ENCODE peak calls at places on chromosomes 7 and 10, in four cellular contexts. L, Y, W and A are unnamed samples.

GRCh38 chr10:77387247-77387646 is 250.4 kb downstream of the KCNMA1 start:
- DNase-seq in L (no peak), Y (no peak), W (no peak), A (no peak)

GRCh38 chr10:110168601-110169481 is 38.6 kb upstream of the MXI1 start:
- DNase-seq in L (peak; percentile 9), Y (no peak), W (no peak), A (no peak)

GRCh38 chr10:69449841-69450240 is 1.4 kb upstream of the TSPAN15 start:
- DNase-seq in L (peak; percentile 68), Y (peak; percentile 50), W (peak; percentile 75), A (peak; percentile 59)

GRCh38 chr10:121195524-121195910 is 344.4 kb downstream of the WDR11 start:
- DNase-seq in L (no peak), Y (no peak), W (no peak), A (no peak)

GRCh38 chr10:62045765-62046521 is 144.4 kb downstream of the ARID5B start:
- DNase-seq in L (no peak), Y (peak; percentile 92), W (no peak), A (no peak)

GRCh38 chr7:104982773-104983619 is 31.0 kb upstream of the KMT2E start:
- DNase-seq in L (no peak), Y (no peak), W (peak; percentile 45), A (no peak)

GRCh38 chr7:22647451-22648257 is 79.3 kb upstream of the IL6 start:
- DNase-seq in L (no peak), Y (peak; percentile 93), W (no peak), A (no peak)

GRCh38 chr7:34087892-34088891 is 182.9 kb downstream of the BMPER start:
- DNase-seq in L (peak; percentile 51), Y (peak; percentile 73), W (peak; percentile 28), A (no peak)

GRCh38 chr7:17421941-17422340 is 123.5 kb downstream of the AHR start:
- DNase-seq in L (no peak), Y (no peak), W (no peak), A (peak; percentile 15)

GRCh38 chr7:17696422-17696821 is 243.9 kb downstream of the SNX13 start:
- DNase-seq in L (no peak), Y (peak; percentile 98), W (no peak), A (no peak)

GRCh38 chr10:100636848-100637553 is 101.3 kb downstream of the HIF1AN start:
- DNase-seq in L (no peak), Y (no peak), W (no peak), A (no peak)

GRCh38 chr10:44929356-44930113 is 18.4 kb downstream of the TMEM72 start:
- DNase-seq in L (no peak), Y (no peak), W (no peak), A (no peak)

GRCh38 chr7:113657603-113658002 is 261.2 kb downstream of the PPP1R3A start:
- DNase-seq in L (no peak), Y (no peak), W (no peak), A (no peak)

GRCh38 chr7:92704858-92705257 is 114.7 kb upstream of the FAM133B start:
- DNase-seq in L (no peak), Y (no peak), W (no peak), A (no peak)

GRCh38 chr7:2732959-2733584 is 45.1 kb downstream of the AMZ1 start:
- DNase-seq in L (peak; percentile 47), Y (peak; percentile 81), W (peak; percentile 43), A (peak; percentile 95)

GRCh38 chr10:114041166-114041565 is 2.5 kb upstream of the ADRB1 start:
- DNase-seq in L (no peak), Y (no peak), W (no peak), A (no peak)

GRCh38 chr7:2031496-2031895 is 201.2 kb downstream of the MAD1L1 start:
- DNase-seq in L (no peak), Y (no peak), W (peak; percentile 2), A (no peak)

GRCh38 chr7:51124321-51124720 is 192.3 kb downstream of the COBL start:
- DNase-seq in L (no peak), Y (no peak), W (no peak), A (no peak)

GRCh38 chr7:96591900-96592676 is 117.6 kb downstream of the SEM1 start:
- DNase-seq in L (no peak), Y (no peak), W (no peak), A (no peak)

GRCh38 chr10:75439811-75440210 is 8.4 kb downstream of the LRMDA start:
- DNase-seq in L (no peak), Y (no peak), W (no peak), A (no peak)

GRCh38 chr10:48579251-48579960 is 25.5 kb downstream of the ARHGAP22 start:
- DNase-seq in L (no peak), Y (peak; percentile 49), W (no peak), A (no peak)

GRCh38 chr10:132504501-132505272 is 32.9 kb upstream of the INPP5A start:
- DNase-seq in L (no peak), Y (no peak), W (no peak), A (no peak)

GRCh38 chr10:130422366-130423324 is 286.5 kb downstream of the GLRX3 start:
- DNase-seq in L (no peak), Y (no peak), W (no peak), A (no peak)
- H3K4me3 ChIP-seq in L (no peak overlapping the region), Y (no peak overlapping the region), W (no peak overlapping the region), A (no peak overlapping the region)

DNA sequence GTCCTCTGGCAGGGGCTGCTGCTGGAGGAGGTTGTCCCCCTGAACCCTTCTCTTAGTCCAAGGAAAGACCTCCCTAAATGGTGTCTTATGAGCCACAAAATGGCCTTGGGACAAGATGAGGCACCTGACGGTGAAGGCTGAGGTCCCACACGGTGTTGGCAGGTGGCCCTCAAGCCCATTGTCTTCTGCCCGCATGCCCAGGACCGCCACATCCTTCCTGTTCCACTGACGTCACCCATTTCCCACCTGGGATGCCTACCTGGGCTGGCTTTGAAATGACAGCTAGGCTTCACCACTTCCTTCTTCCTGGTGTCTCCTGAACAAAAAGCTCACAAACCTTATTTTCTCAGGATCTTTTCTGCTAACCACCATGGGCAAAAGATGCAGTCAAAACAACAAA is 2.1 kb upstream of the DMBT1 start:
- DNase-seq in L (no peak), Y (no peak), W (no peak), A (no peak)
- TF ChIP-seq CTCF in L (no peak), Y (no peak), W (no peak), A (no peak)

GRCh38 chr10:90641731-90642130 is 216.1 kb downstream of the HTR7 start:
- DNase-seq in L (no peak), Y (no peak), W (no peak), A (peak; percentile 23)

GRCh38 chr10:90644165-90644564 is 213.7 kb downstream of the HTR7 start:
- DNase-seq in L (no peak), Y (peak; percentile 74), W (no peak), A (no peak)

GRCh38 chr10:90642650-90643049 is 215.2 kb downstream of the HTR7 start:
- DNase-seq in L (no peak), Y (no peak), W (no peak), A (no peak)

GRCh38 chr10:90642136-90642535 is 215.7 kb downstream of the HTR7 start:
- DNase-seq in L (no peak), Y (peak; percentile 60), W (no peak), A (peak; percentile 36)
- H3K4me3 ChIP-seq in L (no peak overlapping the region), Y (no peak overlapping the region), W (no peak overlapping the region), A (peak overlapping the region; percentile 16)

DNA sequence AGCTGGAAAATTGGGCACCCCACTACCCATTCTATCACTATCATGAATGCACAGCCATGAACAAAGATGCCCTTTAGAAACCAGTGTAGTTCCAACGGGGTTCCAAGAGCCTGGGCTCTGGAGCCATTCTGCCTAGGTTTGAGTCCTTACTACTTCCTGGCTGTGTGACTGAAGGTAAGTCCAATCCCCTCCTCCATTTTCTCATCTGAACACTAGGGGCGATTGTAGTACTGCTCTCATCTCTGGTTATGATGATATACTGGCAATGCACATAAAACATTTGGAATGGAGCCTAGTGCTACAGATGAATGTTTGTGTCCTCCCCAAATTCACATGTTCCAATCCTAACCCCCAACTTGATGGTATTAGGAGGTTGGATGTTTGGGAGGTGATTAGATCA is 28.1 kb upstream of the CDH23 start:
- DNase-seq in L (no peak), Y (no peak), W (no peak), A (no peak)
- TF ChIP-seq CTCF in L (no peak), Y (no peak), W (no peak), A (no peak)

DNA sequence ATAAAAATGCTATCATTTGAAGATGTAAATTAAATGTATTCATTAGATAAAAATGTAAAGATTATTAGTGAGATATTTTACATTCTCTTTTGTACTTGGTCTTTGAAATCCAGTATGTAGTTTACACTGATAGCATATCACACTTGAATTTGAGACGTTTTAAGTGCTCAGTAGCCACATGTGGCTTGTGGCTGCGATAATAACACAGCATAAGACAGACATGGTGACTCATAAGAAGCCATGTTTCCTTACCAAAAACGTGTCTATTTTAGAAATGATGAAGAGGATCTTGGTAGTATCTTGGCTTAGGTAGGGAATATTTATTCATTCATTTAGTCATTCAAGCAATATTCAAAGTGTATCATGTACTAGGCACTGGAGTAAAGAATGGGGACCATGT is 149.3 kb downstream of the POU6F2 start:
- DNase-seq in L (no peak), Y (no peak), W (no peak), A (no peak)
- H3K4me3 ChIP-seq in L (no peak overlapping the region), Y (no peak overlapping the region), W (no peak overlapping the region), A (no peak overlapping the region)

DNA sequence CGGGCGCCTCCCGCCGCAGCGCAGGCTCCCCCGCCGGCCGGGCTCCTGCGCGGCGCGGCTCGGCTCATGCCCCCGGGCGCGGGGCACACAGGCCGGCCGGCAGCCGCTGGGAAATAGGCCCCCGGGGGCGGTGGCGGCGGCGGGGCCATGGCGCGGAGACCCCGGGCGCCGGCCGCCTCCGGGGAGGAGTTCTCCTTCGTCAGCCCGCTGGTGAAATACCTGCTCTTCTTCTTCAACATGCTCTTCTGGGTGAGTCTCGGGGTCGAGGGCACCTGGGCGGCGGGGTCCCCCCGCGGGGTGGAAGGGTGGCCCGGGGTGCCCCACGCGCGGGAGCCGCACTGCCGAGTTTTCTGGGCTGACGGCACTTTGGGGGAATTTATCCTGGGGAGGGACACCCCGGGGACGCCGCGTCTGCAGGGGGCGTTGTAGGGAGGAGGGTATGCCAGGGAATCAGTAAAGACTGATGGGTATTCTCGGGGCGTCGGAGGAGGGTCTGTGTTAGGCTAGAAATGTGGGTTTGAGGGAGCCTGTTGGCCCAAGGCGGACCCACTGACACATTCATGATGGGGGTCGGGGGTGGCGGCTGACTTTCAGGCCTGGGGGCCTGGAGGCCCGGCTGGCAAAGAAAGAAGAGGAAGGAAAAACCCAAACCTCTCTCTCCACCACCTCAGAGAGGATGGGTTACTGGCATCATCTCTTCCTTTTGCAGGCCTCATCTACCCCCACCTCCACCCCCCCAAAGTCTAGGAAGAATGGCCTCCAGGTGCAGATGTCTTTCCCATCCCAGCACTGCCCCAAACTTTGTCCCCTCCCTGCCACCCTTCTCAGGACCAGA is 544 bp downstream of the TSPAN33 start:
- DNase-seq in L (no peak), Y (no peak), W (peak; percentile 19), A (no peak)
- TF ChIP-seq CTCF in L (no peak), Y (no peak), W (peak; percentile 23), A (peak; percentile 40)

GRCh38 chr10:21292763-21293517 is 232.5 kb downstream of the SKIDA1 start:
- DNase-seq in L (peak; percentile 79), Y (peak; percentile 99), W (peak; percentile 58), A (peak; percentile 27)
- H3K4me3 ChIP-seq in L (no peak overlapping the region), Y (peak overlapping the region; percentile 9), W (no peak overlapping the region), A (peak overlapping the region; percentile 21)